ENCODE peak calls at places on chromosome 7, in four cellular contexts. V, M, Q and D are unnamed samples.
A peak's percentile ranks its signal among the peaks of the same experiment; 100 is the strongest.

GRCh38 chr7:85908051-85908450 is 721.2 kb upstream of the SEMA3D start:
- DNase-seq in M (no peak), Q (no peak), V (no peak), D (no peak)

GRCh38 chr7:36289833-36290661 is 99.6 kb upstream of the ANLN start:
- DNase-seq in V (no peak), Q (peak; percentile 96), M (no peak), D (no peak)

GRCh38 chr7:40234046-40234445 is 99.2 kb downstream of the SUGCT start:
- DNase-seq in M (no peak), Q (no peak), V (no peak), D (no peak)

GRCh38 chr7:145106001-145106400 is 270.1 kb upstream of the TPK1 start:
- DNase-seq in Q (no peak), V (no peak), M (no peak), D (no peak)

GRCh38 chr7:42233939-42234338 is 3.1 kb downstream of the GLI3 start:
- DNase-seq in V (no peak), Q (peak; percentile 72), M (no peak), D (no peak)

GRCh38 chr7:22730921-22731654 is 4.1 kb downstream of the IL6 start:
- DNase-seq in V (no peak), M (no peak), Q (peak; percentile 96), D (no peak)

GRCh38 chr7:8702807-8703206 is 269.4 kb downstream of the NXPH1 start:
- DNase-seq in V (no peak), Q (no peak), M (no peak), D (no peak)

GRCh38 chr7:29328811-29329210 is 134.2 kb downstream of the CHN2 start:
- DNase-seq in V (no peak), Q (no peak), M (no peak), D (no peak)

GRCh38 chr7:112159346-112159745 is 46.9 kb downstream of the DOCK4 start:
- DNase-seq in M (no peak), V (no peak), Q (no peak), D (no peak)

GRCh38 chr7:134703241-134703594 is 56.6 kb downstream of the BPGM start:
- DNase-seq in V (no peak), M (no peak), Q (no peak), D (no peak)

GRCh38 chr7:35691827-35692307 is 3.1 kb downstream of the HERPUD2 start:
- DNase-seq in V (peak; percentile 23), Q (peak; percentile 23), M (no peak), D (no peak)

GRCh38 chr7:30925913-30926312 is 14.3 kb downstream of the AQP1 start:
- DNase-seq in Q (no peak), M (no peak), V (no peak), D (no peak)

GRCh38 chr7:116364469-116364868 is 135.1 kb upstream of the CAV2 start:
- DNase-seq in Q (no peak), V (no peak), M (no peak), D (no peak)